ENCODE peak calls at places on chromosomes 7 and 10, in four cellular contexts. K is K562, W is HCT116, S is HepG2. U is an unnamed sample.

GRCh38 chr7:787332-788240 is 44.7 kb upstream of the SUN1 start:
- DNase-seq in S (no peak), K (no peak), W (no peak), U (no peak)

GRCh38 chr7:79298145-79298760 is 155.2 kb downstream of the MAGI2 start:
- DNase-seq in W (peak; percentile 28), K (no peak), S (peak; percentile 25), U (peak; percentile 50)

GRCh38 chr7:103065666-103066065 is 8.9 kb downstream of the FBXL13 start:
- DNase-seq in K (peak; percentile 53), S (peak; percentile 45), W (peak; percentile 24), U (no peak)

GRCh38 chr7:94344826-94345225 is 49.9 kb upstream of the COL1A2 start:
- DNase-seq in S (no peak), K (no peak), W (no peak), U (no peak)

GRCh38 chr10:10609379-10609955 is 408.2 kb upstream of the CELF2 start:
- DNase-seq in K (no peak), S (no peak), W (no peak), U (no peak)

GRCh38 chr10:89301231-89301630 is 615 bp upstream of the IFIT2 start:
- DNase-seq in K (no peak), S (no peak), W (no peak), U (no peak)

GRCh38 chr7:48414005-48414732 is 242.9 kb downstream of the ABCA13 start:
- DNase-seq in W (no peak), K (no peak), S (no peak), U (no peak)

GRCh38 chr10:18104223-18104872 is 35.9 kb upstream of the CACNB2 start:
- DNase-seq in K (peak; percentile 34), S (peak; percentile 23), W (peak; percentile 28), U (peak; percentile 5)

GRCh38 chr7:96380111-96380512 is 58.2 kb upstream of the SLC25A13 start:
- DNase-seq in S (no peak), W (no peak), K (no peak), U (no peak)

GRCh38 chr7:156998988-156999610 is 11.4 kb downstream of the MNX1 start:
- DNase-seq in K (peak; percentile 78), S (no peak), W (no peak), U (no peak)

GRCh38 chr10:27192284-27192683 is 37.1 kb downstream of the MASTL start:
- DNase-seq in W (peak; percentile 56), S (no peak), K (no peak), U (peak; percentile 72)

GRCh38 chr7:54802841-54803240 is 43.8 kb upstream of the SEC61G start:
- DNase-seq in W (no peak), K (no peak), S (no peak), U (no peak)

GRCh38 chr7:127650842-127651555 is 995 bp upstream of the SND1 start:
- DNase-seq in K (no peak), S (no peak), W (no peak), U (no peak)

GRCh38 chr10:101840102-101840684 is 3.4 kb downstream of the KCNIP2 start:
- DNase-seq in K (peak; percentile 16), S (no peak), W (no peak), U (no peak)

GRCh38 chr7:50304911-50305621 is 550 bp downstream of the IKZF1 start:
- DNase-seq in S (no peak), K (no peak), W (no peak), U (no peak)

DNA sequence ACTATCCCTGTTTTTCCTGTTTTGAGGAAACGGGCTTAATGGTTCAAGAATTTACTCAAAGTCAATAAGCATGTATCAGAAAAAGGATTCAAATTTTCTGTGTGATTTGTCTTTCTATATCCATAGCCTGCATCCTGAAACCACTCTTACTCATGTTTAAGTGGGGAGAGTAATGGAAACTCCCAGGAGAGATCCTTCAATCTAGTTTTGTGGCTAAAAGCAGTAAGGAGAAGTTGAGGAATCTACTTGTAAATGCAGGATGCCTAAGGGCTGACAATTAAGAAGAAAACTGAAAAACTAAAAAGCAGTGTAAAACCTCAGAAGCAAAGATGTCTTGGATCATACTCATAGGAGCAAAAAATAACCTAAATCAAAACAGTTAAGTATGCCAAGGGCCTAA is 68.1 kb upstream of the GRID1 start:
- DNase-seq in W (no peak), S (no peak), K (no peak), U (no peak)
- TF ChIP-seq TCF7L2 in W (no peak), S (no peak), K (no peak), U (no peak)

GRCh38 chr10:12719365-12719764 is 282.1 kb downstream of the CCDC3 start:
- DNase-seq in K (no peak), S (no peak), W (no peak), U (no peak)
- TF ChIP-seq SIN3A in K (no peak), S (no peak), W (no peak), U (no peak)

GRCh38 chr7:81111781-81112540 is 193.1 kb upstream of the SEMA3C start:
- DNase-seq in S (no peak), W (no peak), K (no peak), U (peak; percentile 75)
- H3K4me3 ChIP-seq in S (no peak overlapping the region), W (no peak overlapping the region), K (no peak overlapping the region), U (peak overlapping the region; percentile 9)

DNA sequence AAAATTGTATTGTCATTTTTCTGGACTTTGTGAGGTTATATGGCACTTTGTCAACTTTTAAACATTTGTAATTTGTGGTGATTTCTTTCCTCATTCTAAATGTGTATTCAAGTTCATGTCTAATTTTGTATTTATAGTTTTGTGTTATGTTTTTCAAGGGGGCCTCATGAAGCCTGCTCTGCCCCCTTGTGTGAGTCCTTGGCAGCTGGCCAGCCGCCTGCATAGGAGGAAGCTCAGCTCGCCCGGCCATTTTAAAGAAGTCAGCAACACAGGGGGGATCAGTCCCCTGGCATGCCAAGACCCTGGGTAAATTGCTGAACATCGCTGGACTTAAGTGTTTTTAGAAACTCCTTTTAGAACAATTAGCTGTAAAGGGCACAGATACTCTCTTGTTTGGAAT is 122.9 kb downstream of the ANLN start:
- DNase-seq in K (no peak), W (no peak), S (no peak), U (no peak)
- TF ChIP-seq TCF7L2 in K (no peak), W (no peak), S (no peak), U (no peak)

GRCh38 chr7:12737836-12738235 is 50.4 kb downstream of the ARL4A start:
- DNase-seq in K (no peak), S (no peak), W (no peak), U (no peak)
- TF ChIP-seq SIN3A in K (no peak), S (no peak), W (no peak), U (no peak)

DNA sequence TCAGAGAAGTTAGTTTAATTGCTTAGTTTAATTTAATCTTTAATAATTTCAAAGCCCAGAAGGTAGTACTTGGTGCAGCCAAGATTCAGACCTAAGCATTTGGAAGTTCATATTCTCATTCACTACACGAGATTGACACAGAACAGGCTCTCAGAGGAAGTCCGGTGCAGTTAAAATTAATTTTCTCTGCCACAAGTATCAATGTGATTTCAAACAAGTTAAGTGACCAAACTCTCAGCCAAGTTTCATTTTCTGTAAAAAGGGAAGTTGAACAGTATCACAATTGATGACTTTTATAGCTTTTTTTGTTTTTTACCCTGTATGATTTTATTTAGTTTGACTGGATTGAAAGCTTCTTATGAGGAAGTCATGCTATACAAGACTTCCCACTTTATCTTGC is 1494.9 kb upstream of the LRRTM3 start:
- DNase-seq in S (no peak), W (no peak), K (no peak), U (no peak)
- H3K4me3 ChIP-seq in S (no peak overlapping the region), W (no peak overlapping the region), K (no peak overlapping the region), U (no peak overlapping the region)

DNA sequence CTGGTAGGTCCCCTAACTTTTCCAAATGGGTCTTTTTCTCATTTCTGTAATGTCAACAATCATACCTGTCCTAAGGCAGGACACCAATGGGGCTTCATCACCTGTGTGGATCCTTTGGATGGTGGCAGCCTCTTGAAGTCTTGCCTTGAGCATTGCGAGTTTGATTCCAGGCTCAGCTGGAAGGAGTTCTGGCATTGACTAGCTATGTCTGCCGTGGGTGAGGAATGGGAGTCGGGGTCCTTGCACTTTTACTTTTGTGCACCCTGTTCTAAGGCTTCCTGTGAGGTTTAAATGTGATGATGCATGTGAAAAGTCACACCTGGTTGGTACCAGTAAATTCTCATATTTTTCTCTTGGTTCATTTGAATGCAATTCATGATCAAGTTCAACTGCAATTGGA is 55.9 kb upstream of the CTBP2 start:
- DNase-seq in W (no peak), K (no peak), S (no peak), U (no peak)
- TF ChIP-seq TCF7L2 in W (no peak), K (no peak), S (no peak), U (no peak)